ENCODE peak calls at places on chromosomes 5 and 9, in nine cellular contexts. B, S, J, K, L, Y, O, Q and E are unnamed samples.

GRCh38 chr5:139946006-139946405 is 97.1 kb downstream of the NRG2 start:
- DNase-seq in B (no peak), S (no peak), J (no peak), K (no peak), L (no peak), Y (no peak), O (no peak), Q (no peak), E (no peak)

GRCh38 chr5:136202800-136203199 is 9.8 kb upstream of the SMIM32 start:
- DNase-seq in B (no peak), S (no peak), J (no peak), K (no peak), L (no peak), Y (no peak), O (no peak), Q (no peak), E (no peak)

GRCh38 chr5:154653418-154653763 is 101.8 kb upstream of the LARP1 start:
- DNase-seq in B (no peak), S (no peak), J (no peak), K (no peak), L (no peak), Y (no peak), O (no peak), Q (no peak), E (no peak)

GRCh38 chr9:126002476-126003350 is 255.5 kb downstream of the PBX3 start:
- DNase-seq in B (no peak), S (no peak), J (no peak), K (no peak), L (no peak), Y (no peak), O (no peak), Q (no peak), E (no peak)

GRCh38 chr9:111412280-111412679 is 71.9 kb downstream of the ECPAS start:
- DNase-seq in B (no peak), S (peak), J (no peak), K (no peak), L (no peak), Y (no peak), O (no peak), Q (no peak), E (no peak)

GRCh38 chr5:135309391-135310327 is 89.4 kb downstream of the MACROH2A1 start:
- DNase-seq in B (no peak), S (no peak), J (no peak), K (no peak), L (peak), Y (no peak), O (no peak), Q (no peak), E (no peak)

GRCh38 chr9:136257381-136258298 is 12.0 kb upstream of the QSOX2 start:
- DNase-seq in B (no peak), S (no peak), J (no peak), K (no peak), L (no peak), Y (no peak), O (no peak), Q (no peak), E (no peak)

GRCh38 chr5:122982376-122982775 is 54.1 kb downstream of the PPIC start:
- DNase-seq in B (no peak), S (no peak), J (no peak), K (no peak), L (no peak), Y (no peak), O (no peak), Q (no peak), E (no peak)

GRCh38 chr5:120306331-120306730 is 157.8 kb upstream of the PRR16 start:
- DNase-seq in B (no peak), S (no peak), J (no peak), K (no peak), L (no peak), Y (no peak), O (no peak), Q (no peak), E (peak)

GRCh38 chr5:86997501-86997900 is 270.2 kb upstream of the RASA1 start:
- DNase-seq in B (no peak), S (no peak), J (no peak), K (no peak), L (no peak), Y (no peak), O (no peak), Q (no peak), E (no peak)

GRCh38 chr5:127080001-127080478 is 6.7 kb upstream of the C5orf63 start:
- DNase-seq in B (no peak), S (no peak), J (no peak), K (no peak), L (peak), Y (no peak), O (no peak), Q (no peak), E (peak)

GRCh38 chr5:168750926-168751325 is 171.8 kb upstream of the PANK3 start:
- DNase-seq in B (no peak), S (no peak), J (no peak), K (no peak), L (no peak), Y (no peak), O (no peak), Q (no peak), E (no peak)

GRCh38 chr5:83827111-83827541 is 106.5 kb upstream of the HAPLN1 start:
- DNase-seq in B (no peak), S (no peak), J (no peak), K (no peak), L (no peak), Y (no peak), O (no peak), Q (no peak), E (no peak)

GRCh38 chr5:176497852-176498251 is 39.4 kb downstream of the RNF44 start:
- DNase-seq in B (no peak), S (no peak), J (no peak), K (no peak), L (peak), Y (no peak), O (no peak), Q (no peak), E (peak)

GRCh38 chr5:168965638-168966037 is 335.3 kb downstream of the SLIT3 start:
- DNase-seq in B (no peak), S (no peak), J (no peak), K (no peak), L (no peak), Y (no peak), O (no peak), Q (no peak), E (no peak)

GRCh38 chr5:51109786-51110410 is 273.4 kb upstream of the ISL1 start:
- DNase-seq in B (no peak), S (no peak), J (no peak), K (no peak), L (no peak), Y (no peak), O (no peak), Q (no peak), E (no peak)

GRCh38 chr5:59254055-59254687 is 639.4 kb downstream of the PDE4D start:
- DNase-seq in B (no peak), S (no peak), J (no peak), K (no peak), L (no peak), Y (no peak), O (no peak), Q (no peak), E (no peak)

GRCh38 chr5:169018980-169019379 is 282.0 kb downstream of the SLIT3 start:
- DNase-seq in B (no peak), S (no peak), J (no peak), K (no peak), L (no peak), Y (no peak), O (no peak), Q (no peak), E (no peak)

GRCh38 chr5:34833991-34834793 is 4.8 kb upstream of the TTC23L start:
- DNase-seq in B (no peak), S (no peak), J (no peak), K (no peak), L (no peak), Y (no peak), O (no peak), Q (no peak), E (no peak)

GRCh38 chr5:135883441-135883840 is 12.2 kb downstream of the IL9 start:
- DNase-seq in B (no peak), S (no peak), J (peak), K (no peak), L (no peak), Y (no peak), O (no peak), Q (no peak), E (no peak)

GRCh38 chr5:139919308-139919707 is 123.7 kb downstream of the PSD2 start:
- DNase-seq in B (no peak), S (no peak), J (no peak), K (no peak), L (peak), Y (no peak), O (no peak), Q (no peak), E (no peak)

GRCh38 chr5:164972973-164973372 is 1467.6 kb downstream of the MAT2B start:
- DNase-seq in B (no peak), S (no peak), J (no peak), K (no peak), L (no peak), Y (no peak), O (no peak), Q (no peak), E (no peak)

GRCh38 chr9:87276851-87277251 is 220.8 kb upstream of the DAPK1 start:
- DNase-seq in B (no peak), S (no peak), J (no peak), K (no peak), L (peak), Y (no peak), O (no peak), Q (no peak), E (no peak)